ENCODE peak calls at places on chromosomes 3 and 15, in nine cellular contexts. Q is foreskin fibroblast; O is AG20443; U is HEK293T; B is ovary; T is HCEC 1CT; H is amygdala; V is stimulated activated CD4-positive, alpha-beta T cell treated with anti-CD3 and anti-CD28 coated beads, TNF-alpha, amount 100 ng/mL, for 4 hours; J is activated gamma-delta T cell. R is an unnamed sample.

GRCh38 chr15:64753419-64754185 is 21.8 kb downstream of the RBPMS2 start:
- DNase-seq in Q (no peak), O (no peak), U (no peak), B (no peak), T (no peak), H (no peak), V (no peak), J (no peak), R (no peak)

GRCh38 chr15:90184786-90185704 is 16.1 kb upstream of the SEMA4B start:
- DNase-seq in Q (peak; percentile 21), O (peak; percentile 79), U (peak; percentile 75), B (peak; percentile 87), T (peak; percentile 22), H (peak; percentile 75), V (no peak), J (peak; percentile 30), R (peak; percentile 13)

GRCh38 chr15:68541743-68542142 is 37.0 kb upstream of the CORO2B start:
- DNase-seq in Q (no peak), O (no peak), U (no peak), B (no peak), T (no peak), H (no peak), V (no peak), J (no peak), R (no peak)

GRCh38 chr15:70487380-70487725 is 276.0 kb downstream of the UACA start:
- DNase-seq in Q (no peak), O (no peak), U (no peak), B (no peak), T (no peak), H (no peak), V (no peak), J (no peak), R (no peak)

GRCh38 chr3:167102071-167102470 is 278.0 kb downstream of the ZBBX start:
- DNase-seq in Q (no peak), O (no peak), U (peak; percentile 14), B (no peak), T (no peak), H (no peak), V (no peak), J (no peak), R (no peak)

GRCh38 chr3:29240248-29240647 is 40.6 kb upstream of the RBMS3 start:
- DNase-seq in Q (peak; percentile 59), O (peak; percentile 29), U (no peak), B (no peak), T (peak; percentile 80), H (no peak), V (no peak), J (no peak), R (no peak)

GRCh38 chr15:73907018-73907394 is 19.3 kb upstream of the LOXL1 start:
- DNase-seq in Q (no peak), O (no peak), U (no peak), B (no peak), T (no peak), H (no peak), V (no peak), J (no peak), R (no peak)

GRCh38 chr3:191379473-191379872 is 49.1 kb upstream of the UTS2B start:
- DNase-seq in Q (no peak), O (no peak), U (no peak), B (no peak), T (no peak), H (no peak), V (no peak), J (no peak), R (no peak)

GRCh38 chr3:4426782-4427344 is 40.2 kb downstream of the SUMF1 start:
- DNase-seq in Q (peak; percentile 88), O (peak; percentile 41), U (peak; percentile 9), B (no peak), T (peak; percentile 88), H (no peak), V (no peak), J (no peak), R (no peak)

GRCh38 chr3:141115752-141116541 is 64.8 kb downstream of the SPSB4 start:
- DNase-seq in Q (peak; percentile 5), O (no peak), U (no peak), B (peak; percentile 41), T (no peak), H (no peak), V (no peak), J (no peak), R (peak; percentile 66)

GRCh38 chr3:178353292-178353814 is 182.9 kb upstream of the KCNMB2 start:
- DNase-seq in Q (peak; percentile 24), O (no peak), U (no peak), B (no peak), T (peak; percentile 32), H (no peak), V (no peak), J (no peak), R (no peak)

GRCh38 chr3:9102240-9102841 is 139.1 kb upstream of the RAD18 start:
- DNase-seq in Q (no peak), O (no peak), U (no peak), B (no peak), T (no peak), H (no peak), V (no peak), J (no peak), R (no peak)

GRCh38 chr3:159941043-159941994 is 47.3 kb upstream of the IL12A start:
- DNase-seq in Q (peak; percentile 47), O (no peak), U (no peak), B (no peak), T (peak; percentile 33), H (no peak), V (no peak), J (no peak), R (no peak)

GRCh38 chr15:58608129-58608590 is 141.3 kb downstream of the ADAM10 start:
- DNase-seq in Q (peak; percentile 64), O (peak; percentile 34), U (no peak), B (no peak), T (peak; percentile 90), H (no peak), V (no peak), J (no peak), R (no peak)

GRCh38 chr3:23992051-23992628 is 47.1 kb downstream of the NR1D2 start:
- DNase-seq in Q (peak; percentile 43), O (peak; percentile 34), U (no peak), B (no peak), T (peak; percentile 49), H (no peak), V (no peak), J (no peak), R (peak; percentile 15)

GRCh38 chr15:70795311-70795665 is 31.9 kb upstream of the UACA start:
- DNase-seq in Q (peak; percentile 93), O (peak; percentile 84), U (no peak), B (no peak), T (peak; percentile 98), H (no peak), V (no peak), J (no peak), R (peak; percentile 80)

GRCh38 chr3:8980756-8981257 is 17.5 kb upstream of the RAD18 start:
- DNase-seq in Q (no peak), O (no peak), U (no peak), B (no peak), T (no peak), H (no peak), V (no peak), J (no peak), R (no peak)

GRCh38 chr15:48324949-48325348 is 6.3 kb upstream of the DUT start:
- DNase-seq in Q (no peak), O (no peak), U (no peak), B (no peak), T (no peak), H (no peak), V (no peak), J (no peak), R (no peak)

GRCh38 chr3:160464971-160465370 is 15.4 kb upstream of the TRIM59 start:
- DNase-seq in Q (no peak), O (no peak), U (no peak), B (no peak), T (no peak), H (no peak), V (no peak), J (no peak), R (no peak)

GRCh38 chr3:133209871-133210550 is 171.8 kb downstream of the TMEM108 start:
- DNase-seq in Q (peak; percentile 70), O (no peak), U (no peak), B (no peak), T (no peak), H (no peak), V (no peak), J (no peak), R (no peak)

GRCh38 chr15:52642386-52643361 is 36.5 kb downstream of the ATOSA start:
- DNase-seq in Q (peak; percentile 12), O (peak; percentile 67), U (no peak), B (no peak), T (peak; percentile 83), H (no peak), V (no peak), J (no peak), R (no peak)

GRCh38 chr3:185317674-185318073 is 45.3 kb upstream of the MAP3K13 start:
- DNase-seq in Q (no peak), O (no peak), U (no peak), B (no peak), T (no peak), H (no peak), V (no peak), J (no peak), R (no peak)

GRCh38 chr3:24199775-24200247 is 254.7 kb downstream of the NR1D2 start:
- DNase-seq in Q (peak; percentile 61), O (peak; percentile 41), U (no peak), B (no peak), T (peak; percentile 83), H (no peak), V (no peak), J (no peak), R (no peak)

GRCh38 chr3:13044496-13045244 is 28.6 kb downstream of the IQSEC1 start:
- DNase-seq in Q (no peak), O (no peak), U (no peak), B (no peak), T (no peak), H (peak; percentile 45), V (no peak), J (no peak), R (no peak)

GRCh38 chr15:93233710-93234109 is 144.7 kb upstream of the RGMA start:
- DNase-seq in Q (no peak), O (no peak), U (no peak), B (no peak), T (no peak), H (no peak), V (no peak), J (no peak), R (no peak)

GRCh38 chr3:11530153-11530721 is 113.5 kb downstream of the VGLL4 start:
- DNase-seq in Q (peak; percentile 75), O (peak; percentile 76), U (no peak), B (peak; percentile 76), T (peak; percentile 93), H (peak; percentile 36), V (no peak), J (no peak), R (peak; percentile 49)

GRCh38 chr3:71145954-71146353 is 437.6 kb downstream of the FOXP1 start:
- DNase-seq in Q (no peak), O (no peak), U (no peak), B (no peak), T (no peak), H (no peak), V (no peak), J (no peak), R (no peak)

GRCh38 chr15:73899197-73900128 is 26.1 kb downstream of the TBC1D21 start:
- DNase-seq in Q (no peak), O (peak; percentile 56), U (no peak), B (no peak), T (no peak), H (no peak), V (no peak), J (no peak), R (peak; percentile 92)

GRCh38 chr3:15462451-15462850 is 35.1 kb downstream of the EAF1 start:
- DNase-seq in Q (no peak), O (no peak), U (no peak), B (no peak), T (no peak), H (no peak), V (no peak), J (no peak), R (no peak)

GRCh38 chr3:56001991-56002390 is 466.3 kb downstream of the ERC2 start:
- DNase-seq in Q (no peak), O (no peak), U (no peak), B (no peak), T (no peak), H (no peak), V (no peak), J (no peak), R (no peak)

GRCh38 chr15:70051948-70052633 is 45.6 kb downstream of the TLE3 start:
- DNase-seq in Q (no peak), O (no peak), U (no peak), B (peak; percentile 3), T (no peak), H (no peak), V (no peak), J (no peak), R (no peak)